ENCODE peak calls at places on chromosomes 16 and 17, in eight cellular contexts. K is GM12878; A is effector memory CD8-positive, alpha-beta T cell; H is iris pigment epithelial cell; T is ELR; Y is ureter; D is HFF-Myc; R is caudate nucleus. Q is an unnamed sample.

GRCh38 chr17:66347661-66348604 is 45.5 kb downstream of the PRKCA start:
- DNase-seq in K (no peak), A (no peak), H (peak; percentile 56), T (peak; percentile 83), Y (no peak), D (no peak), R (no peak), Q (no peak)

GRCh38 chr17:17682293-17682736 is 1.1 kb downstream of the RAI1 start:
- DNase-seq in K (no peak), A (peak; percentile 47), H (peak; percentile 49), T (peak; percentile 68), Y (no peak), D (no peak), R (no peak), Q (peak; percentile 82)

GRCh38 chr16:733382-734207 is 6.7 kb downstream of the HAGHL start:
- DNase-seq in K (no peak), A (no peak), H (no peak), T (peak; percentile 24), Y (no peak), D (no peak), R (no peak), Q (no peak)

GRCh38 chr17:66507103-66507923 is 204.9 kb downstream of the PRKCA start:
- DNase-seq in K (no peak), A (no peak), H (peak; percentile 89), T (peak; percentile 81), Y (no peak), D (no peak), R (no peak), Q (no peak)

GRCh38 chr16:75462804-75463203 is 1.7 kb downstream of the TMEM170A start:
- DNase-seq in K (no peak), A (peak; percentile 5), H (peak; percentile 23), T (peak; percentile 40), Y (no peak), D (no peak), R (no peak), Q (no peak)

GRCh38 chr17:27339836-27340550 is 46.1 kb downstream of the WSB1 start:
- DNase-seq in K (no peak), A (no peak), H (peak; percentile 31), T (peak; percentile 67), Y (no peak), D (no peak), R (no peak), Q (no peak)

GRCh38 chr17:2122641-2123302 is 67.9 kb downstream of the HIC1 start:
- DNase-seq in K (no peak), A (no peak), H (peak; percentile 91), T (no peak), Y (peak; percentile 70), D (no peak), R (no peak), Q (peak; percentile 67)

GRCh38 chr17:72604518-72604917 is 483.7 kb downstream of the SOX9 start:
- DNase-seq in K (no peak), A (no peak), H (no peak), T (no peak), Y (no peak), D (no peak), R (no peak), Q (no peak)

GRCh38 chr17:48510381-48510760 is 20.4 kb downstream of the HOXB1 start:
- DNase-seq in K (no peak), A (no peak), H (no peak), T (no peak), Y (no peak), D (no peak), R (no peak), Q (no peak)

GRCh38 chr17:17538417-17539391 is 42.5 kb upstream of the RASD1 start:
- DNase-seq in K (no peak), A (no peak), H (no peak), T (no peak), Y (no peak), D (no peak), R (no peak), Q (no peak)

GRCh38 chr17:82863941-82864720 is 24.3 kb upstream of the ZNF750 start:
- DNase-seq in K (peak; percentile 97), A (peak; percentile 79), H (peak; percentile 81), T (peak; percentile 92), Y (no peak), D (peak; percentile 78), R (no peak), Q (no peak)

GRCh38 chr17:72463287-72464102 is 342.7 kb downstream of the SOX9 start:
- DNase-seq in K (peak; percentile 81), A (no peak), H (no peak), T (no peak), Y (no peak), D (no peak), R (no peak), Q (no peak)

GRCh38 chr17:50898369-50899004 is 32.3 kb upstream of the TOB1 start:
- DNase-seq in K (no peak), A (no peak), H (no peak), T (no peak), Y (no peak), D (no peak), R (no peak), Q (no peak)

GRCh38 chr17:20206591-20206990 is 197.4 kb downstream of the SPECC1 start:
- DNase-seq in K (no peak), A (no peak), H (peak; percentile 76), T (peak; percentile 88), Y (no peak), D (no peak), R (no peak), Q (no peak)

GRCh38 chr17:82061047-82061925 is 4.3 kb downstream of the DUS1L start:
- DNase-seq in K (no peak), A (no peak), H (no peak), T (no peak), Y (no peak), D (no peak), R (no peak), Q (no peak)

GRCh38 chr17:83109793-83110645 is 30.6 kb downstream of the METRNL start:
- DNase-seq in K (no peak), A (no peak), H (peak; percentile 85), T (peak; percentile 98), Y (peak; percentile 94), D (peak; percentile 83), R (no peak), Q (no peak)

GRCh38 chr17:68981288-68981687 is 26.1 kb upstream of the ABCA8 start:
- DNase-seq in K (peak; percentile 32), A (no peak), H (peak; percentile 90), T (peak; percentile 81), Y (peak; percentile 48), D (peak; percentile 27), R (no peak), Q (no peak)

GRCh38 chr16:10385725-10386516 is at the start of gene ATF7IP2:
- DNase-seq in K (peak; percentile 80), A (peak; percentile 81), H (peak; percentile 95), T (peak; percentile 22), Y (peak; percentile 92), D (peak; percentile 80), R (peak; percentile 57), Q (peak; percentile 38)

GRCh38 chr17:66945451-66945850 is 19.1 kb upstream of the CACNG4 start:
- DNase-seq in K (no peak), A (no peak), H (no peak), T (no peak), Y (no peak), D (no peak), R (no peak), Q (no peak)

GRCh38 chr17:29807520-29808361 is 122.3 kb downstream of the SSH2 start:
- DNase-seq in K (peak; percentile 31), A (peak; percentile 63), H (peak; percentile 64), T (peak; percentile 87), Y (peak; percentile 67), D (peak; percentile 46), R (peak; percentile 14), Q (peak; percentile 13)

GRCh38 chr16:25009822-25010221 is 5.3 kb downstream of the ARHGAP17 start:
- DNase-seq in K (no peak), A (no peak), H (peak; percentile 38), T (no peak), Y (no peak), D (no peak), R (no peak), Q (no peak)

GRCh38 chr17:2057130-2057713 is 2.3 kb downstream of the HIC1 start:
- DNase-seq in K (no peak), A (no peak), H (peak; percentile 62), T (no peak), Y (no peak), D (no peak), R (no peak), Q (no peak)

GRCh38 chr17:14971054-14971453 is 294.1 kb downstream of the PMP22 start:
- DNase-seq in K (no peak), A (no peak), H (no peak), T (no peak), Y (no peak), D (no peak), R (no peak), Q (no peak)

GRCh38 chr17:14790518-14790917 is 474.6 kb downstream of the PMP22 start:
- DNase-seq in K (no peak), A (no peak), H (peak; percentile 39), T (no peak), Y (no peak), D (no peak), R (no peak), Q (no peak)

GRCh38 chr17:81397314-81398169 is 2.3 kb downstream of the BAHCC1 start:
- DNase-seq in K (no peak), A (no peak), H (peak; percentile 73), T (peak; percentile 87), Y (no peak), D (no peak), R (no peak), Q (no peak)

GRCh38 chr16:87801679-87802300 is 36.0 kb upstream of the KLHDC4 start:
- DNase-seq in K (no peak), A (no peak), H (no peak), T (no peak), Y (no peak), D (no peak), R (no peak), Q (no peak)

GRCh38 chr16:1651509-1652342 is 26.4 kb upstream of the JPT2 start:
- DNase-seq in K (no peak), A (no peak), H (no peak), T (peak; percentile 8), Y (no peak), D (no peak), R (no peak), Q (no peak)

GRCh38 chr16:2895813-2896212 is 12.8 kb downstream of the FLYWCH2 start:
- DNase-seq in K (no peak), A (no peak), H (peak; percentile 69), T (peak; percentile 58), Y (no peak), D (no peak), R (no peak), Q (no peak)